ENCODE peak calls at places on chromosomes 2 and 18, in six cellular contexts. M is brain microvascular endothelial cell, G is hepatic stellate cell, C is T-helper 9 cell, U is amygdala, N is GM06990. J is an unnamed sample.

GRCh38 chr2:55026202-55026601 is 24.0 kb downstream of the RTN4 start:
- DNase-seq in M (no peak), G (no peak), C (no peak), U (no peak), N (no peak), J (no peak)

GRCh38 chr2:240832816-240833497 is 12.9 kb upstream of the KIF1A start:
- DNase-seq in M (no peak), G (no peak), C (no peak), U (no peak), N (no peak), J (no peak)

GRCh38 chr2:46365913-46366674 is 68.9 kb downstream of the EPAS1 start:
- DNase-seq in M (no peak), G (peak), C (no peak), U (no peak), N (no peak), J (peak)

GRCh38 chr2:241359481-241360045 is 3.5 kb downstream of the FARP2 start:
- DNase-seq in M (no peak), G (no peak), C (no peak), U (no peak), N (no peak), J (no peak)

GRCh38 chr2:58289029-58289428 is 47.9 kb upstream of the FANCL start:
- DNase-seq in M (no peak), G (no peak), C (no peak), U (no peak), N (no peak), J (no peak)

GRCh38 chr2:170713280-170714155 is 1.6 kb upstream of the SP5 start:
- DNase-seq in M (no peak), G (no peak), C (no peak), U (no peak), N (peak), J (no peak)

GRCh38 chr2:97965146-97965545 is 30.6 kb downstream of the TMEM131 start:
- DNase-seq in M (no peak), G (no peak), C (no peak), U (no peak), N (no peak), J (no peak)

GRCh38 chr2:224147174-224147573 is 108.1 kb upstream of the SERPINE2 start:
- DNase-seq in M (peak), G (peak), C (no peak), U (no peak), N (no peak), J (no peak)

GRCh38 chr2:4499316-4499715 is 795.9 kb downstream of the DCDC2C start:
- DNase-seq in M (no peak), G (no peak), C (no peak), U (no peak), N (no peak), J (no peak)

GRCh38 chr2:120425014-120425413 is 79.1 kb downstream of the INHBB start:
- DNase-seq in M (no peak), G (no peak), C (no peak), U (no peak), N (no peak), J (no peak)

GRCh38 chr18:9091066-9091476 is 11.4 kb upstream of the NDUFV2 start:
- DNase-seq in M (no peak), G (no peak), C (no peak), U (no peak), N (no peak), J (no peak)

GRCh38 chr2:29374823-29375222 is 259.6 kb downstream of the CLIP4 start:
- DNase-seq in M (no peak), G (no peak), C (no peak), U (no peak), N (no peak), J (no peak)

GRCh38 chr2:219687882-219688559 is 60.6 kb downstream of the SLC4A3 start:
- DNase-seq in M (no peak), G (no peak), C (no peak), U (no peak), N (no peak), J (no peak)

GRCh38 chr2:173151671-173152398 is 76.2 kb downstream of the MAP3K20 start:
- DNase-seq in M (peak), G (no peak), C (no peak), U (no peak), N (no peak), J (no peak)

GRCh38 chr2:205990104-205990503 is 95.9 kb downstream of the INO80D start:
- DNase-seq in M (no peak), G (no peak), C (no peak), U (no peak), N (no peak), J (no peak)

GRCh38 chr2:24456610-24457556 is 34.2 kb upstream of the NCOA1 start:
- DNase-seq in M (peak), G (peak), C (no peak), U (peak), N (no peak), J (no peak)

GRCh38 chr2:241563571-241563980 is 5.0 kb downstream of the BOK start:
- DNase-seq in M (no peak), G (no peak), C (no peak), U (no peak), N (no peak), J (no peak)

GRCh38 chr2:102289129-102289528 is 22.2 kb upstream of the IL1RL1 start:
- DNase-seq in M (peak), G (no peak), C (no peak), U (no peak), N (no peak), J (no peak)

GRCh38 chr2:207722773-207723424 is 11.5 kb downstream of the CCNYL1 start:
- DNase-seq in M (no peak), G (no peak), C (no peak), U (no peak), N (no peak), J (no peak)

GRCh38 chr2:171310889-171311288 is 122.9 kb downstream of the METTL8 start:
- DNase-seq in M (no peak), G (no peak), C (no peak), U (no peak), N (no peak), J (no peak)

J was measured in NAMALWA.